ENCODE peak calls at places on chromosomes 6 and 20, in seven cellular contexts. One of them, this sample, is unnamed.

GRCh38 chr20:34980543-34981213 is 25.0 kb downstream of the MYH7B start:
- DNase-seq in astrocyte of the cerebellum: no peak
- DNase-seq in WERI-Rb-1: peak; percentile 96
- DNase-seq in bronchial epithelial cell: no peak
- DNase-seq in PC-9: no peak
- DNase-seq in lung: no peak
- DNase-seq in breast epithelium: no peak
- DNase-seq in this sample: no peak

GRCh38 chr6:105539879-105540278 is 137.0 kb upstream of the PREP start:
- DNase-seq in astrocyte of the cerebellum: no peak
- DNase-seq in WERI-Rb-1: no peak
- DNase-seq in bronchial epithelial cell: no peak
- DNase-seq in PC-9: no peak
- DNase-seq in lung: no peak
- DNase-seq in breast epithelium: no peak
- DNase-seq in this sample: no peak

GRCh38 chr6:132483779-132484679 is 28.9 kb downstream of the STX7 start:
- DNase-seq in astrocyte of the cerebellum: peak; percentile 57
- DNase-seq in WERI-Rb-1: peak; percentile 20
- DNase-seq in bronchial epithelial cell: peak; percentile 56
- DNase-seq in PC-9: peak; percentile 53
- DNase-seq in lung: no peak
- DNase-seq in breast epithelium: no peak
- DNase-seq in this sample: peak; percentile 35

GRCh38 chr6:29727637-29728036 is 4.4 kb downstream of the HLA-F start:
- DNase-seq in astrocyte of the cerebellum: no peak
- DNase-seq in WERI-Rb-1: no peak
- DNase-seq in bronchial epithelial cell: no peak
- DNase-seq in PC-9: no peak
- DNase-seq in lung: no peak
- DNase-seq in breast epithelium: no peak
- DNase-seq in this sample: no peak

GRCh38 chr6:18350271-18350670 is 36.9 kb upstream of the RNF144B start:
- DNase-seq in astrocyte of the cerebellum: no peak
- DNase-seq in WERI-Rb-1: no peak
- DNase-seq in bronchial epithelial cell: peak; percentile 86
- DNase-seq in PC-9: no peak
- DNase-seq in lung: no peak
- DNase-seq in breast epithelium: peak; percentile 67
- DNase-seq in this sample: no peak

GRCh38 chr6:95321106-95321505 is 256.2 kb upstream of the MANEA start:
- DNase-seq in astrocyte of the cerebellum: no peak
- DNase-seq in WERI-Rb-1: no peak
- DNase-seq in bronchial epithelial cell: peak; percentile 30
- DNase-seq in PC-9: no peak
- DNase-seq in lung: no peak
- DNase-seq in breast epithelium: no peak
- DNase-seq in this sample: no peak

GRCh38 chr20:62831854-62832211 is 15.0 kb downstream of the COL9A3 start:
- DNase-seq in astrocyte of the cerebellum: no peak
- DNase-seq in WERI-Rb-1: no peak
- DNase-seq in bronchial epithelial cell: no peak
- DNase-seq in PC-9: no peak
- DNase-seq in lung: no peak
- DNase-seq in breast epithelium: no peak
- DNase-seq in this sample: peak; percentile 4

GRCh38 chr6:163820745-163821456 is 406.4 kb downstream of the QKI start:
- DNase-seq in astrocyte of the cerebellum: no peak
- DNase-seq in WERI-Rb-1: no peak
- DNase-seq in bronchial epithelial cell: no peak
- DNase-seq in PC-9: no peak
- DNase-seq in lung: no peak
- DNase-seq in breast epithelium: no peak
- DNase-seq in this sample: no peak

GRCh38 chr6:129730477-129731165 is 20.6 kb upstream of the ARHGAP18 start:
- DNase-seq in astrocyte of the cerebellum: no peak
- DNase-seq in WERI-Rb-1: no peak
- DNase-seq in bronchial epithelial cell: peak; percentile 56
- DNase-seq in PC-9: peak; percentile 50
- DNase-seq in lung: no peak
- DNase-seq in breast epithelium: no peak
- DNase-seq in this sample: peak; percentile 29

GRCh38 chr6:27156874-27157460 is 90.5 kb upstream of the PRSS16 start:
- DNase-seq in astrocyte of the cerebellum: no peak
- DNase-seq in WERI-Rb-1: no peak
- DNase-seq in bronchial epithelial cell: no peak
- DNase-seq in PC-9: no peak
- DNase-seq in lung: no peak
- DNase-seq in breast epithelium: no peak
- DNase-seq in this sample: no peak

GRCh38 chr6:27159725-27160124 is 87.8 kb upstream of the PRSS16 start:
- DNase-seq in astrocyte of the cerebellum: no peak
- DNase-seq in WERI-Rb-1: no peak
- DNase-seq in bronchial epithelial cell: no peak
- DNase-seq in PC-9: no peak
- DNase-seq in lung: no peak
- DNase-seq in breast epithelium: no peak
- DNase-seq in this sample: no peak

GRCh38 chr6:27157461-27158315 is 89.8 kb upstream of the PRSS16 start:
- DNase-seq in astrocyte of the cerebellum: no peak
- DNase-seq in WERI-Rb-1: no peak
- DNase-seq in bronchial epithelial cell: peak; percentile 76
- DNase-seq in PC-9: peak; percentile 69
- DNase-seq in lung: peak; percentile 48
- DNase-seq in breast epithelium: peak; percentile 67
- DNase-seq in this sample: peak; percentile 72

GRCh38 chr6:27161115-27161514 is 86.4 kb upstream of the PRSS16 start:
- DNase-seq in astrocyte of the cerebellum: no peak
- DNase-seq in WERI-Rb-1: no peak
- DNase-seq in bronchial epithelial cell: no peak
- DNase-seq in PC-9: no peak
- DNase-seq in lung: no peak
- DNase-seq in breast epithelium: no peak
- DNase-seq in this sample: no peak

DNA sequence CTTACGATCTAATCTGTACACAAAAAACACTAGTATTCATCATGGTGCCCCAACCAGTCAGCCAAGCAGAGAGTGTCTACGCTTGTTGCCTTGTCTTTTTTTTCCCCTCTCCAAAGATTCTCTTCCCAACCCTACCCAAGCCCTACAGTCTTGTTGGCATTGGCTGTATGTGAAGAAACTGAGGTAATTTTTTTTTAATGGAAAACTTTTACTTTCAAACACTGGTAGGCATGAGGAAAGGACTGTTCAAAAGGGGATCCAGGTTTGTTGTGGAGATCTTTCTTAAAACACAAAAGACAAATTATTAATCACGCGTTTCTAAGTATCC is 89.2 kb upstream of the PRSS16 start:
- DNase-seq in astrocyte of the cerebellum: no peak
- DNase-seq in WERI-Rb-1: no peak
- DNase-seq in bronchial epithelial cell: no peak
- DNase-seq in PC-9: no peak
- DNase-seq in lung: no peak
- DNase-seq in breast epithelium: no peak
- DNase-seq in this sample: no peak
- H3K4me3 ChIP-seq in astrocyte of the cerebellum: no peak overlapping the region
- H3K4me3 ChIP-seq in WERI-Rb-1: no peak overlapping the region
- H3K4me3 ChIP-seq in bronchial epithelial cell: no peak overlapping the region
- H3K4me3 ChIP-seq in PC-9: peak overlapping the region; percentile 72
- H3K4me3 ChIP-seq in lung: no peak overlapping the region
- H3K4me3 ChIP-seq in breast epithelium: peak overlapping the region; percentile 70
- H3K4me3 ChIP-seq in this sample: no peak overlapping the region

GRCh38 chr20:25310921-25311728 is 63.2 kb downstream of the PYGB start:
- DNase-seq in astrocyte of the cerebellum: peak; percentile 34
- DNase-seq in WERI-Rb-1: no peak
- DNase-seq in bronchial epithelial cell: no peak
- DNase-seq in PC-9: peak; percentile 44
- DNase-seq in lung: no peak
- DNase-seq in breast epithelium: no peak
- DNase-seq in this sample: no peak
- H3K4me3 ChIP-seq in astrocyte of the cerebellum: no peak overlapping the region
- H3K4me3 ChIP-seq in WERI-Rb-1: no peak overlapping the region
- H3K4me3 ChIP-seq in bronchial epithelial cell: no peak overlapping the region
- H3K4me3 ChIP-seq in PC-9: no peak overlapping the region
- H3K4me3 ChIP-seq in lung: no peak overlapping the region
- H3K4me3 ChIP-seq in breast epithelium: peak overlapping the region; percentile 45
- H3K4me3 ChIP-seq in this sample: no peak overlapping the region

GRCh38 chr6:41723178-41723935 is 12.1 kb downstream of the TFEB start:
- DNase-seq in astrocyte of the cerebellum: no peak
- DNase-seq in WERI-Rb-1: peak; percentile 78
- DNase-seq in bronchial epithelial cell: peak; percentile 83
- DNase-seq in PC-9: peak; percentile 69
- DNase-seq in lung: peak; percentile 86
- DNase-seq in breast epithelium: peak; percentile 72
- DNase-seq in this sample: no peak

GRCh38 chr6:41726876-41727275 is 8.5 kb downstream of the TFEB start:
- DNase-seq in astrocyte of the cerebellum: no peak
- DNase-seq in WERI-Rb-1: no peak
- DNase-seq in bronchial epithelial cell: no peak
- DNase-seq in PC-9: no peak
- DNase-seq in lung: no peak
- DNase-seq in breast epithelium: no peak
- DNase-seq in this sample: no peak

GRCh38 chr6:41724638-41725501 is 10.5 kb downstream of the TFEB start:
- DNase-seq in astrocyte of the cerebellum: no peak
- DNase-seq in WERI-Rb-1: no peak
- DNase-seq in bronchial epithelial cell: no peak
- DNase-seq in PC-9: no peak
- DNase-seq in lung: no peak
- DNase-seq in breast epithelium: no peak
- DNase-seq in this sample: no peak

GRCh38 chr6:41721396-41721795 is 14.0 kb downstream of the TFEB start:
- DNase-seq in astrocyte of the cerebellum: no peak
- DNase-seq in WERI-Rb-1: no peak
- DNase-seq in bronchial epithelial cell: no peak
- DNase-seq in PC-9: no peak
- DNase-seq in lung: no peak
- DNase-seq in breast epithelium: no peak
- DNase-seq in this sample: no peak

GRCh38 chr6:41723936-41724637 is 11.3 kb downstream of the TFEB start:
- DNase-seq in astrocyte of the cerebellum: no peak
- DNase-seq in WERI-Rb-1: no peak
- DNase-seq in bronchial epithelial cell: no peak
- DNase-seq in PC-9: no peak
- DNase-seq in lung: no peak
- DNase-seq in breast epithelium: no peak
- DNase-seq in this sample: no peak
- H3K4me3 ChIP-seq in astrocyte of the cerebellum: no peak overlapping the region
- H3K4me3 ChIP-seq in WERI-Rb-1: no peak overlapping the region
- H3K4me3 ChIP-seq in bronchial epithelial cell: no peak overlapping the region
- H3K4me3 ChIP-seq in PC-9: no peak overlapping the region
- H3K4me3 ChIP-seq in lung: no peak overlapping the region
- H3K4me3 ChIP-seq in breast epithelium: peak overlapping the region; percentile 37
- H3K4me3 ChIP-seq in this sample: no peak overlapping the region

DNA sequence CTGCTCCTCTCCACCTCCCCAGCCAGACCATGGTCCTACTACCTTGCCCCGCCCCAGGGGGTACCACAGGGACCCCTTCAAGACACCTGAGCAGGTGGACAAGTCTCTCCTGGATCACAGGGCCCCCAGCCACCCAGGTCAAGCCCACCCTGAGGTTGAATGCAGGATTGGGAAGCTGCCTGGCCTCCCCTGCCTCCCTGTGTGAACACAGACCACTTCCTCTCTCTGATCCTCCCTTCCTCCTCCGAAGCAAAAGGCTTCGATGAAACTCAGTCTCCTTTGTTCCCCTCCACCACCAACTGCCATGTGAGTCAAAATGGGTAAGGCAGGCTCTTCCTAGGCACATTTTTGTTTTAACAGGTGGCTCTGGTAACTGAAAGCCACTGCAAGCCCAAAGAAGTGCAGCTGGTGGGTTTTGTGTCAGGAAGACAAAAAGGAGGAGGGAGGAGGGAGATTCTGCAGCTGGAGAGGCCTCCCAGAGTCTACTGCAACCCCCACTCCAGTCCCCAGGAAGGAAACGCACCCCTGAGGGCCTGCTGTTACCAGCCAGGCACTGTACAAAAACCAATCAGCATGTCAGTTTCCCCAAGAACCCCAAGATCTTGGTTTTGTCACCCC is 5.4 kb downstream of the ADA start:
- DNase-seq in astrocyte of the cerebellum: no peak
- DNase-seq in WERI-Rb-1: no peak
- DNase-seq in bronchial epithelial cell: no peak
- DNase-seq in PC-9: no peak
- DNase-seq in lung: no peak
- DNase-seq in breast epithelium: no peak
- DNase-seq in this sample: no peak
- H3K4me3 ChIP-seq in astrocyte of the cerebellum: no peak overlapping the region
- H3K4me3 ChIP-seq in WERI-Rb-1: no peak overlapping the region
- H3K4me3 ChIP-seq in bronchial epithelial cell: no peak overlapping the region
- H3K4me3 ChIP-seq in PC-9: no peak overlapping the region
- H3K4me3 ChIP-seq in lung: no peak overlapping the region
- H3K4me3 ChIP-seq in breast epithelium: no peak overlapping the region
- H3K4me3 ChIP-seq in this sample: peak overlapping the region; percentile 30

GRCh38 chr6:167797079-167797870 is 29.4 kb upstream of the AFDN start:
- DNase-seq in astrocyte of the cerebellum: no peak
- DNase-seq in WERI-Rb-1: no peak
- DNase-seq in bronchial epithelial cell: no peak
- DNase-seq in PC-9: peak; percentile 46
- DNase-seq in lung: peak; percentile 26
- DNase-seq in breast epithelium: no peak
- DNase-seq in this sample: no peak

GRCh38 chr6:167795321-167795811 is 31.3 kb upstream of the AFDN start:
- DNase-seq in astrocyte of the cerebellum: no peak
- DNase-seq in WERI-Rb-1: no peak
- DNase-seq in bronchial epithelial cell: no peak
- DNase-seq in PC-9: no peak
- DNase-seq in lung: peak; percentile 14
- DNase-seq in breast epithelium: no peak
- DNase-seq in this sample: no peak

GRCh38 chr6:167797871-167798265 is 28.8 kb upstream of the AFDN start:
- DNase-seq in astrocyte of the cerebellum: no peak
- DNase-seq in WERI-Rb-1: no peak
- DNase-seq in bronchial epithelial cell: no peak
- DNase-seq in PC-9: no peak
- DNase-seq in lung: no peak
- DNase-seq in breast epithelium: no peak
- DNase-seq in this sample: no peak

GRCh38 chr6:167795874-167796667 is 30.6 kb upstream of the AFDN start:
- DNase-seq in astrocyte of the cerebellum: no peak
- DNase-seq in WERI-Rb-1: no peak
- DNase-seq in bronchial epithelial cell: no peak
- DNase-seq in PC-9: no peak
- DNase-seq in lung: peak; percentile 48
- DNase-seq in breast epithelium: peak; percentile 57
- DNase-seq in this sample: no peak

GRCh38 chr6:167796668-167797031 is 30.1 kb upstream of the AFDN start:
- DNase-seq in astrocyte of the cerebellum: no peak
- DNase-seq in WERI-Rb-1: no peak
- DNase-seq in bronchial epithelial cell: no peak
- DNase-seq in PC-9: no peak
- DNase-seq in lung: peak; percentile 29
- DNase-seq in breast epithelium: no peak
- DNase-seq in this sample: no peak
- H3K4me3 ChIP-seq in astrocyte of the cerebellum: no peak overlapping the region
- H3K4me3 ChIP-seq in WERI-Rb-1: no peak overlapping the region
- H3K4me3 ChIP-seq in bronchial epithelial cell: peak overlapping the region; percentile 22
- H3K4me3 ChIP-seq in PC-9: no peak overlapping the region
- H3K4me3 ChIP-seq in lung: peak overlapping the region; percentile 5
- H3K4me3 ChIP-seq in breast epithelium: peak overlapping the region; percentile 66
- H3K4me3 ChIP-seq in this sample: no peak overlapping the region

This sample was measured in CD8-positive, alpha-beta T cell.